ENCODE peak calls at places on chromosomes 3 and 15, in eight cellular contexts. J, S, O, F, C, K, X and N are unnamed samples.
A peak's percentile ranks its signal among the peaks of the same experiment; 100 is the strongest.

GRCh38 chr3:52248816-52249547 is 3.4 kb downstream of the PPM1M start:
- DNase-seq in J (no peak), S (peak; percentile 70), O (no peak), F (no peak), C (no peak), K (peak; percentile 30), X (no peak), N (peak; percentile 14)

GRCh38 chr3:179036226-179036625 is 35.4 kb downstream of the ZMAT3 start:
- DNase-seq in J (no peak), S (no peak), O (no peak), F (no peak), C (no peak), K (no peak), X (no peak), N (no peak)

GRCh38 chr3:13581485-13582365 is 32.8 kb downstream of the FBLN2 start:
- DNase-seq in J (peak; percentile 52), S (no peak), O (peak; percentile 17), F (no peak), C (peak; percentile 37), K (no peak), X (no peak), N (no peak)

GRCh38 chr3:130811552-130811951 is 64.9 kb upstream of the PIK3R4 start:
- DNase-seq in J (no peak), S (no peak), O (no peak), F (no peak), C (no peak), K (no peak), X (no peak), N (no peak)

GRCh38 chr3:141929341-141929995 is 53.0 kb downstream of the ATP1B3 start:
- DNase-seq in J (no peak), S (no peak), O (no peak), F (no peak), C (no peak), K (no peak), X (no peak), N (no peak)

GRCh38 chr3:192011137-192011536 is 550.2 kb downstream of the PYDC2 start:
- DNase-seq in J (no peak), S (no peak), O (peak; percentile 62), F (no peak), C (peak; percentile 1), K (no peak), X (no peak), N (no peak)

GRCh38 chr3:105334138-105334882 is 32.4 kb upstream of the ALCAM start:
- DNase-seq in J (no peak), S (no peak), O (peak; percentile 46), F (no peak), C (peak; percentile 7), K (no peak), X (no peak), N (no peak)

GRCh38 chr3:62238003-62238402 is 135.3 kb downstream of the FEZF2 start:
- DNase-seq in J (no peak), S (no peak), O (no peak), F (no peak), C (no peak), K (no peak), X (no peak), N (no peak)

GRCh38 chr15:42107483-42107882 is 13.1 kb upstream of the PLA2G4D start:
- DNase-seq in J (no peak), S (no peak), O (no peak), F (no peak), C (no peak), K (no peak), X (peak; percentile 60), N (no peak)

GRCh38 chr3:86771741-86772512 is 219.0 kb downstream of the VGLL3 start:
- DNase-seq in J (no peak), S (no peak), O (no peak), F (no peak), C (no peak), K (no peak), X (no peak), N (no peak)

GRCh38 chr3:123629747-123630047 is 44.8 kb upstream of the HACD2 start:
- DNase-seq in J (no peak), S (no peak), O (no peak), F (no peak), C (no peak), K (no peak), X (no peak), N (no peak)
- TF ChIP-seq CTCF in J (no peak), S (no peak), O (no peak), F (no peak), C (no peak), K (no peak), X (no peak), N (no peak)

GRCh38 chr15:84831028-84831427 is 13.9 kb downstream of the ALPK3 start:
- DNase-seq in J (no peak), S (no peak), O (no peak), F (no peak), C (peak; percentile 20), K (no peak), X (no peak), N (no peak)

GRCh38 chr15:84833447-84833846 is 16.3 kb downstream of the ALPK3 start:
- DNase-seq in J (peak; percentile 58), S (no peak), O (peak; percentile 58), F (peak; percentile 36), C (peak; percentile 71), K (peak; percentile 42), X (no peak), N (no peak)

GRCh38 chr15:84834969-84835368 is 17.8 kb downstream of the ALPK3 start:
- DNase-seq in J (no peak), S (no peak), O (no peak), F (no peak), C (no peak), K (no peak), X (no peak), N (no peak)

GRCh38 chr15:84834227-84834955 is 17.2 kb downstream of the ALPK3 start:
- DNase-seq in J (no peak), S (no peak), O (no peak), F (no peak), C (no peak), K (no peak), X (no peak), N (no peak)

DNA sequence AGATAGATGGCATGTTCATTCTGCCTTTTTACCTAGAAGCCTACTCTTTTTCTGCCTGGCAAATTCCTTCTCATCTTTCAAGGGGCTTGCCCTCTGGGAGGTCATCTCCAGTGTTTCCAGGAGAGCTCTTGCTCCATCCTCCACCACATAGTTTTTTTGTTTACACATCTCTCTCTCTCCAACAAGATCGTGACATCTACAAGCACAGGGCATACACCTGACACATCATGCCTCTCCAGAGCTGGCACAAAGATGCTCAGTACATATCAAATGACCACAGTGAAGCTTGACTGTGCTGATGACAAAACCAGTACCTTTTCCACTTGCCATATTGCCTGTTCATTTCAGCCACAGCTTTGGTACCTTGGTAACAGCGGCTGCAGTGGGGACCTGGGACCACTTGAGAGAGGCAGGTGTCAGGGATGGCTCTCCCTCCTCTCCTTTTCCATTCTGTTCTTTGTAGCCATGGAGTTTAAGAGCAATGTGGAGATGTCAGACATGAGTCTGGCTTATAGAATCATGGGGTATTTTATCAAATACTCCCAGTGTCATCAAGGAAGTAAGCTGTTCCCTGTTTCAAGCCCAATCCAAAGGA is 15.4 kb downstream of the ALPK3 start:
- DNase-seq in J (no peak), S (no peak), O (no peak), F (no peak), C (no peak), K (no peak), X (no peak), N (no peak)
- TF ChIP-seq CTCF in J (no peak), S (no peak), O (no peak), F (no peak), C (no peak), K (no peak), X (no peak), N (no peak)

GRCh38 chr3:25820816-25821486 is 31.1 kb downstream of the OXSM start:
- DNase-seq in J (no peak), S (no peak), O (no peak), F (no peak), C (no peak), K (no peak), X (no peak), N (no peak)

GRCh38 chr3:25820372-25820771 is 30.5 kb downstream of the OXSM start:
- DNase-seq in J (no peak), S (no peak), O (peak; percentile 98), F (no peak), C (peak; percentile 95), K (no peak), X (no peak), N (no peak)

GRCh38 chr3:25826510-25826909 is 36.6 kb downstream of the OXSM start:
- DNase-seq in J (no peak), S (no peak), O (no peak), F (no peak), C (no peak), K (no peak), X (no peak), N (no peak)

GRCh38 chr3:25821746-25822573 is 32.1 kb downstream of the OXSM start:
- DNase-seq in J (no peak), S (no peak), O (no peak), F (no peak), C (no peak), K (no peak), X (no peak), N (no peak)

GRCh38 chr3:25823314-25823713 is 33.4 kb downstream of the OXSM start:
- DNase-seq in J (no peak), S (no peak), O (no peak), F (no peak), C (no peak), K (no peak), X (no peak), N (no peak)
- TF ChIP-seq CTCF in J (no peak), S (no peak), O (no peak), F (no peak), C (no peak), K (no peak), X (no peak), N (no peak)

GRCh38 chr15:50353999-50354837 is 780 bp downstream of the GABPB1 start:
- DNase-seq in J (peak; percentile 68), S (peak; percentile 42), O (peak; percentile 91), F (peak; percentile 80), C (peak; percentile 87), K (peak; percentile 36), X (peak; percentile 59), N (peak; percentile 36)

GRCh38 chr15:50355980-50356379 is 982 bp upstream of the GABPB1 start:
- DNase-seq in J (no peak), S (no peak), O (peak; percentile 51), F (no peak), C (peak; percentile 32), K (no peak), X (no peak), N (no peak)

GRCh38 chr15:50354838-50355611 is at the start of gene GABPB1:
- DNase-seq in J (peak; percentile 91), S (peak; percentile 86), O (peak; percentile 91), F (peak; percentile 95), C (peak; percentile 97), K (peak; percentile 91), X (peak; percentile 87), N (peak; percentile 86)

GRCh38 chr15:50355612-50355905 is 561 bp upstream of the GABPB1 start:
- DNase-seq in J (no peak), S (no peak), O (no peak), F (no peak), C (no peak), K (no peak), X (no peak), N (no peak)

DNA sequence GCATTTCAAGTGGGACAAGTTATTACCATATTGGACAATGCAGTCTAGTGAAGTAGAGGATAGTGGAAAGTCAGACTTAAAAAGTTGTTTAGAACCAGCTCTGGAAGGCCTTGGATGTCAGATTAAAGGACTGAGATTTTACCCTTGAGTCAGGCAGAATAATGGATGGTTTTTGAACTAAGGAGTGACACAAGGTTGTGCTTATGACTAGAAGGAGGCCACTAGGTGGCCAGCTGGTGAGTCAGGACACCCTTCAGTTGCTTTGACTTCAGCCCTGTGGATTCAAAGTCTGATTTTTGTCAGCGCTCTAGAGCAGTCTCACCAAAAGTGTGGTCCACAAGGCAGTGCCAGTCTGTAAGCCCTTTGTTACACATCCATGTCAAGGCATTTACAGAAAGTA is 3.8 kb upstream of the GABPB1 start:
- DNase-seq in J (no peak), S (no peak), O (peak; percentile 75), F (peak; percentile 71), C (peak; percentile 51), K (no peak), X (no peak), N (peak; percentile 50)
- TF ChIP-seq CTCF in J (no peak), S (no peak), O (peak; percentile 55), F (peak; percentile 52), C (peak; percentile 41), K (peak; percentile 9), X (peak; percentile 37), N (peak; percentile 47)